ENCODE peak calls at places on chromosome 11, in four cellular contexts. U is hepatocyte, A is SK-N-SH, M is SJSA1. C is an unnamed sample.
A peak's percentile ranks its signal among the peaks of the same experiment; 100 is the strongest.

GRCh38 chr11:14634813-14635212 is 8.8 kb upstream of the PDE3B start:
- DNase-seq in M (no peak), U (no peak), A (no peak), C (no peak)

GRCh38 chr11:12056112-12056511 is 47.7 kb upstream of the DKK3 start:
- DNase-seq in A (no peak), M (no peak), U (no peak), C (no peak)

GRCh38 chr11:131748146-131749050 is 378.0 kb downstream of the NTM start:
- DNase-seq in M (peak; percentile 47), A (peak; percentile 67), U (peak; percentile 83), C (peak; percentile 63)

GRCh38 chr11:2800655-2801531 is 84.7 kb downstream of the CDKN1C start:
- DNase-seq in U (no peak), M (peak; percentile 46), A (no peak), C (no peak)

GRCh38 chr11:104995001-104995408 is 26.6 kb upstream of the CASP4 start:
- DNase-seq in U (no peak), M (no peak), A (no peak), C (no peak)

GRCh38 chr11:77073328-77074001 is 6.7 kb downstream of the CAPN5 start:
- DNase-seq in U (peak; percentile 90), A (peak; percentile 89), M (peak; percentile 90), C (peak; percentile 41)

GRCh38 chr11:9626778-9627394 is 37.0 kb upstream of the SWAP70 start:
- DNase-seq in M (no peak), U (no peak), A (no peak), C (peak; percentile 80)

GRCh38 chr11:57626895-57627294 is 22.8 kb downstream of the YPEL4 start:
- DNase-seq in U (no peak), M (no peak), A (no peak), C (no peak)

GRCh38 chr11:71446942-71447688 is 1.1 kb downstream of the DHCR7 start:
- DNase-seq in A (no peak), M (no peak), U (peak; percentile 65), C (no peak)

GRCh38 chr11:31812392-31813241 is 1.5 kb upstream of the PAX6 start:
- DNase-seq in M (no peak), A (peak; percentile 62), U (no peak), C (peak; percentile 83)

GRCh38 chr11:67273260-67273990 is 7.2 kb downstream of the GRK2 start:
- DNase-seq in M (no peak), U (no peak), A (no peak), C (peak; percentile 71)

GRCh38 chr11:33605703-33606102 is 94.9 kb downstream of the C11orf91 start:
- DNase-seq in A (no peak), U (no peak), M (no peak), C (no peak)

GRCh38 chr11:64765291-64765803 is 5.6 kb upstream of the PYGM start:
- DNase-seq in A (peak; percentile 44), M (peak; percentile 64), U (no peak), C (peak; percentile 78)

GRCh38 chr11:70641366-70641765 is 243.0 kb downstream of the CTTN start:
- DNase-seq in M (no peak), A (peak; percentile 88), U (peak; percentile 20), C (peak; percentile 80)

GRCh38 chr11:21142007-21142406 is 472.6 kb downstream of the NELL1 start:
- DNase-seq in A (peak; percentile 7), M (no peak), U (peak; percentile 17), C (peak; percentile 26)

GRCh38 chr11:134714021-134714656 is 302.1 kb upstream of the B3GAT1 start:
- DNase-seq in U (peak; percentile 38), A (no peak), M (no peak), C (no peak)

GRCh38 chr11:17538054-17538453 is 6.2 kb downstream of the USH1C start:
- DNase-seq in A (no peak), M (no peak), U (no peak), C (peak; percentile 64)

GRCh38 chr11:93766504-93766903 is 17.6 kb upstream of the MED17 start:
- DNase-seq in U (no peak), A (no peak), M (no peak), C (no peak)

DNA sequence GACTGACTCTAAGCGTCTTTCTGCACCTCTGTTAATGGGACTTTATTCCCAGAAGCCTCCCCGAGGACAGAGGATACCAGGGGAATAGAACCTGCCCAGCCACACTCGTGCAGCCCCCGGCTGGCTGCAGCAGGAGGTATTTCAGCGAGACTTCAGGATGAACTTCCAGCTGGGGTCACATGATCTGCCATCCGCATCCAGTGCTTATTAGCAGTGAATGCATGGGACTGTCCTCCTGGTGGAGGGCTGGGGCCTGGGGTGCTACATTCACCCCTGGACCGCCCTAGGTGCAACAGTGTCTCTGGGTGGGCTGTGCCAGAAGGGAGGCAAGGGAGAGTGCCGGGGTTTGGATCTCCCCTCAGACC is 1.6 kb downstream of the DUSP8 start:
- DNase-seq in M (no peak), U (no peak), A (no peak), C (no peak)
- H3K4me3 ChIP-seq in M (no peak overlapping the region), U (no peak overlapping the region), A (peak overlapping the region; percentile 57), C (no peak overlapping the region)

GRCh38 chr11:94866231-94866827 is 98.2 kb downstream of the AMOTL1 start:
- DNase-seq in U (no peak), M (no peak), A (no peak), C (no peak)
- H3K36me3 ChIP-seq in U (no peaks in the 10 kb centered on the region), M (peaks cover 2% of the 10 kb centered on the region), A (peaks cover 79% of the 10 kb centered on the region), C (peaks cover 24% of the 10 kb centered on the region)

DNA sequence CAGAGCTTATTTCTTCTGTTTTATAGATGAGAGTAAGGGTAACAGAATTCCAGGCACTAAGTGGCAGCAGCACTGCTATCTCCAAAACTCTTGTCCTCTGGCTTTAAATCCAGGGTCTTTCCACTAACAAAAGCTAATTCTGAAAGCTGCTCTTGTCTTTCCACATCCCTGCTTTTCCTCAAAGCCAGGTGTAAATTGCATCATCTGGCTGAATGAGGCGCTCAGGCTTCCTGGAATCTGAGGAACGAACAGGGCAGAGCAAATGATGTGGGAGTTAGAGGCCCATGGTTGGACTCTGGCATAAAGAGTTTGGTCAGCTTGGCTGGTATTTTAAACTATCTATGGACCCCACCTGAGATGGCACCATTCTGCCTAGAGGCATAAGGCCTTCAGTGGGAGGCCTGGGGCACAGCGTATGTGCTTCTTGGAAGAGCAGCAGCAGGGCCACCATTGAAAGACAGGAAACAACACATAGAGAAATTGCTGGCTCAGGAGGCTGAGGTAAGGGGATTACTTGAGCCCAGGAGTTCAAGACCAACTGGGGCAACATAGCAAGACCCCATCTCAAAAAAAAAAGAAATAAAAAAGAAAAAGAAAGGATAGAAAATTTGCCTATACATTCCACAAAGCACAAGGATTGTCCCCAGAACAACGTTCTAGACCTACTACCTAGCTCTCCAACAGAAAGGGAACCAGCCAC is 1.9 kb downstream of the KCNJ5 start:
- DNase-seq in M (no peak), A (no peak), U (no peak), C (no peak)
- H3K27me3 ChIP-seq in M (peaks cover 17% of the 10 kb centered on the region), A (peaks cover 11% of the 10 kb centered on the region), U (peaks cover 35% of the 10 kb centered on the region), C (peaks cover 81% of the 10 kb centered on the region)

DNA sequence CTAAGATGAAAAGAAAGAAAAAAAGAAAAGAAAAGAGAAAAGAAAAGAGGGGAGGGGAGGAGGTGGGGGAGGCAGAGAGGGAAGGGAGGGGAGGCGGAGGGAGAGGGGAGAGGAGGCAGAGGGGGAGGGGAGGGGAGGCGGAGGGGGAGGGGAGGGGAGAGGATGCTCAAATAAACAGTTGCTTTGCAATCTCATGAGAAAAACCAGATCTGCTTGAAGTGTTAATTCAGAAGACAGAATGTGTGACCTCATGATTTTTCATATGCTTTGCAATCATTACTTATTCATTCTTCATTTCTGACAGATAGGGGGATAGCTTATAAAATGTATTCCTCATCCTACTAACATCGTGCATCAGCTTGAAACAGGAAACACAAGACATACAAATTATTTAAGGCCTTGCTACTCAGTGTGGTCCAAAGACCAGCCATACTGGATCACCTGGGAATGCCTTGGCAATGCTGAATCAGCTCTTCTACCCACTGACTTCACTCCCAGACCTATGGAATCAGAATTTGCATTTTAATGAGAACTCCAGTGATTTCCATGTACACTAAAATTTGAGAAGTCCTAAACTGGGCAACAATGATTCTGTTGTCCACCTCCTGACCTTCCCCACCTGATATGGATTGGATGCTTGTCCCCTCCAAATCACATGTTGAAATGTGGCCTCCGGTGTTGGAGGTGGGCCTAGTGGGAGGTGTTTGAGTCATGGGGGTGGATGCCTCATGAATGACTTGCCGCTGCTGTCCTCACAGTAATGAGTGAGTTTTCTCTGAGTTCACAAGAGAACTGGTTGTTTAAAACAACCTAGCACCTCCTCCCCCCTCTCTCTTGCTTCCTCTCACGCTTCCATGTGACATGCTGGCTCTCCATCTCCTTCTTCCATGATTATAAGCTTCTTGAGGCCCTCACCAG is 69.3 kb downstream of the CCDC34 start:
- DNase-seq in U (no peak), A (no peak), M (peak; percentile 56), C (no peak)
- H3K4me3 ChIP-seq in U (no peak overlapping the region), A (no peak overlapping the region), M (no peak overlapping the region), C (no peak overlapping the region)

DNA sequence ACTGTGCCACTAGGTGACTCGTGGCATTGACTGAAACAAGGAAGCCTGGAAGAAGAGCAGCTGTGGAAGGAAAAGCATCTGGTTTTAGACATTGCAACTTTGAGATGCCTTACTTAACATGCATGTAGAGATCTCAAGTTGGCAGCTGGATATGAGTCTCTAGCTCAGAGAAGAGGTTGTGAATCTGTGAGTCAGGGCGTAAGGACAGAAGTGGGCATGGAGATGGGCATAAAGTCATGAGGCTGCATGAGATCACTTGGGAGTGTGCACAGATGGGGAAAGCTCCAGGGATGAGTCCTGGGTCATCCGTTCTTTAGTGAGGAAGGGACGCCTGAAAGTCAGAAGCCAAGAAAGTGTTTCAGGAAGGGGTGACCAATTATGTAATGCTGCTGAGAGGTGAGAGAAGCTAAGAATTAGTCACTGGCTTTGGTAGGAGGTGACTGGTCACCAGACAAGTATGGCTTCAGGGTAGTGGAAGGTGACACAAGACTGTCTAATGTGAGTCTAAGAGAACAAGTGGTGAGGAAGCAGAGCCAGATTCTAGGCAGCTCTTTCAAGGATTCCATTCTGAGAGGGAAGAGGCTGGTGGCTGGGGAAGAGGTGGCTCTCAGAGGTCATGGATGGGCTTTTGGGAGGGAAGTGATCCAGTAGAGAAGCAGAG is 6.7 kb downstream of the ACP2 start:
- DNase-seq in A (peak; percentile 3), U (no peak), M (no peak), C (no peak)
- H3K36me3 ChIP-seq in A (peaks cover 48% of the 10 kb centered on the region), U (no peaks in the 10 kb centered on the region), M (peaks cover 95% of the 10 kb centered on the region), C (peaks cover 38% of the 10 kb centered on the region)

DNA sequence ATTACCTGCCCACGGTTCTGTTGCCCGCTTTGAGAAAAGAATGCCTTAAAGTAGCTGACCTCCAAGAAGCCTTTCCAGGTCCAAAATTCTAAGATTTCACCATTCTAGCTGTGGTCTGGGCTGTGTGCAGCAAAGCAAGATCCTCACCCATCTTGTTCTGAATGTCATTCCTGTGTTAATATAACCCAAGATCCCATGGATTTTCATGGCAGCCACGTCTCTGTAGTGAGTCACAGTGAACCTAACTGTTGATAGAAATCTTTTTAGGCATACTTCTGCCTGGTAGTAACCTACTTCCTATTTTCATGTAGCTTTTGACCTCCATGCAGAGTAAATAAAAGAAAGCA is 210.0 kb downstream of the NAV2 start:
- DNase-seq in M (no peak), U (no peak), A (no peak), C (no peak)
- H3K27me3 ChIP-seq in M (no peaks in the 10 kb centered on the region), U (no peaks in the 10 kb centered on the region), A (no peaks in the 10 kb centered on the region), C (no peaks in the 10 kb centered on the region)

DNA sequence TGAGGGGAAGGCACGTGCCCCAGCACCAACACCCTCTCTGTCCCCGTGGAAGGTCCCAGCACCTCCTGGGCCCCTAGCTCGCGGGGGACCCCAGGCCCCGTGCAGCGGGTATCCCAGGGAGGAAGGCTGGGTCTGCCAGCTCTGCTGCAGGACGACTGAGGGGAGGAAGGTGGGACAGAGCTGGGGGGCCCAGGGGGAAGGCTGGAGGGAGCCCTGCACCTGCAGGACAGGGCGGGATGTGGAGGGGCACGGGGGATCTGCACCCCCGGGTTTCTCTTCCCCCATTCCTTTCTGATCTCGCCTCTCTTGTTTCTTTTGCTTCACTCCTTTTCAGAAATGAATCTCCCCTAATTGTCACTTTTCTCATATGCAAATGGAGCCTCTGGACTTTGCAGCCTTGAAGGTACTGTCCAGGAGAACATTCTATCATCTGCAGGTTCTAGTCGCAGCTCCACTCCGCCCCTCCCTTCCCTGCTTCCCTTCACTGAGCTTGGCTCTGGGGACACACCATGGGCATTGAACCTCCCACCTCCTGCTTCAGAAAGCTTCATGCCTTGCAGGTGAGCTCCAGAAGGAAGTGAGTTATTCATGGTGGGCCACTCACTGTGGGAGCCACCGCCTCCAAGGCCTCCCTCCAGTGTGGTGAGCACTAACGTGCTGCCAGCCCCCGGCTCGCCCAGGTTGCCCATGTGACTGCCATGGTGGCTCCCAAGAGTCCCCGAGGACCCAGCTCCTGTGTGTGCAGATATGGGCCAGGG is 111.0 kb downstream of the ST3GAL4 start:
- DNase-seq in U (no peak), M (no peak), A (peak; percentile 28), C (peak; percentile 66)
- H3K4me3 ChIP-seq in U (no peak overlapping the region), M (no peak overlapping the region), A (no peak overlapping the region), C (no peak overlapping the region)